ENCODE peak calls at places on chromosomes 6 and 20, in four cellular contexts. R is A549, V is heart left ventricle, U is HCT116. G is an unnamed sample.

GRCh38 chr20:37776049-37776448 is 82.2 kb downstream of the CTNNBL1 start:
- ATAC-seq in V (no peak), U (no peak), R (no peak), G (no peak)

GRCh38 chr6:137775192-137775591 is 91.9 kb upstream of the TNFAIP3 start:
- ATAC-seq in R (no peak), V (no peak), U (no peak), G (no peak)

GRCh38 chr6:3449750-3450305 is 7.0 kb downstream of the SLC22A23 start:
- ATAC-seq in U (no peak), V (no peak), R (no peak), G (no peak)

GRCh38 chr20:50304501-50304856 is 113.8 kb downstream of the CEBPB start:
- ATAC-seq in V (peak), U (no peak), R (no peak), G (peak)

GRCh38 chr6:34537922-34538550 is 18.1 kb downstream of the SPDEF start:
- ATAC-seq in V (no peak), R (no peak), U (no peak), G (no peak)

GRCh38 chr6:53325785-53326184 is 23.0 kb downstream of the ELOVL5 start:
- ATAC-seq in V (peak), R (peak), U (no peak), G (no peak)

GRCh38 chr20:57159193-57159851 is 107.1 kb downstream of the BMP7 start:
- ATAC-seq in V (no peak), U (no peak), R (no peak), G (no peak)

GRCh38 chr6:20028143-20028542 is 184.1 kb downstream of the MBOAT1 start:
- ATAC-seq in V (no peak), R (no peak), U (peak), G (no peak)

GRCh38 chr6:11315743-11316437 is 83.4 kb upstream of the NEDD9 start:
- ATAC-seq in R (peak), U (peak), V (peak), G (peak)

GRCh38 chr20:24653306-24653705 is 183.9 kb downstream of the SYNDIG1 start:
- ATAC-seq in V (no peak), R (peak), U (peak), G (no peak)

GRCh38 chr20:43238833-43239232 is 49.1 kb upstream of the PTPRT start:
- ATAC-seq in V (no peak), R (no peak), U (peak), G (no peak)

GRCh38 chr20:5481872-5482271 is 165.1 kb upstream of the PROKR2 start:
- ATAC-seq in U (no peak), R (no peak), V (no peak), G (no peak)

GRCh38 chr20:10611357-10611756 is 62.4 kb downstream of the JAG1 start:
- ATAC-seq in U (peak), R (peak), V (peak), G (no peak)

GRCh38 chr20:41428285-41428684 is 61.7 kb upstream of the EMILIN3 start:
- ATAC-seq in V (no peak), U (peak), R (peak), G (no peak)

GRCh38 chr6:36600564-36601146 is 6.5 kb downstream of the SRSF3 start:
- ATAC-seq in U (no peak), R (no peak), V (no peak), G (no peak)

GRCh38 chr6:105793132-105793531 is 293.0 kb upstream of the PRDM1 start:
- ATAC-seq in U (peak), R (no peak), V (peak), G (no peak)

GRCh38 chr20:10476319-10476724 is 41.2 kb downstream of the SLX4IP start:
- ATAC-seq in V (peak), U (no peak), R (no peak), G (no peak)

GRCh38 chr20:21099653-21100589 is 6.2 kb downstream of the LINC00237 start:
- ATAC-seq in U (no peak), R (no peak), V (peak), G (no peak)

GRCh38 chr20:53939554-53940355 is 130.6 kb downstream of the BCAS1 start:
- ATAC-seq in V (peak), R (peak), U (peak), G (peak)

GRCh38 chr6:38722727-38723334 is 7.7 kb downstream of the DNAH8 start:
- ATAC-seq in R (no peak), U (no peak), V (no peak), G (no peak)

GRCh38 chr20:21396045-21396893 is 1.1 kb downstream of the NKX2-4 start:
- ATAC-seq in R (no peak), U (no peak), V (no peak), G (no peak)

GRCh38 chr20:32327087-32327681 is 30.9 kb upstream of the ASXL1 start:
- ATAC-seq in V (peak), U (no peak), R (no peak), G (no peak)

GRCh38 chr6:5401845-5402738 is 140.8 kb downstream of the FARS2 start:
- ATAC-seq in U (peak), V (no peak), R (no peak), G (no peak)

GRCh38 chr6:170258395-170258794 is 32.5 kb downstream of the DLL1 start:
- ATAC-seq in V (no peak), U (no peak), R (no peak), G (no peak)

GRCh38 chr20:59723108-59723500 is 118.8 kb downstream of the PHACTR3 start:
- ATAC-seq in R (no peak), V (peak), U (no peak), G (peak)

GRCh38 chr6:121506761-121507754 is 71.6 kb downstream of the GJA1 start:
- ATAC-seq in U (no peak), R (no peak), V (no peak), G (no peak)

GRCh38 chr6:148770408-148771211 is 23.8 kb downstream of the UST start:
- ATAC-seq in V (no peak), U (no peak), R (no peak), G (no peak)

GRCh38 chr6:43951063-43951755 is 176.0 kb downstream of the MRPL14 start:
- ATAC-seq in V (peak), U (peak), R (peak), G (no peak)

GRCh38 chr6:43989556-43990248 is 137.6 kb downstream of the MRPL14 start:
- ATAC-seq in R (no peak), U (no peak), V (peak), G (no peak)

GRCh38 chr20:50373674-50374286 is 136.4 kb upstream of the PTPN1 start:
- ATAC-seq in U (peak), R (peak), V (no peak), G (no peak)

GRCh38 chr6:158536891-158537798 is 22.7 kb upstream of the TMEM181 start:
- ATAC-seq in V (peak), U (peak), R (peak), G (no peak)

GRCh38 chr20:60254901-60255411 is 296.7 kb downstream of the CDH26 start:
- ATAC-seq in U (no peak), V (no peak), R (no peak), G (no peak)

GRCh38 chr6:143759666-143760065 is 81.9 kb downstream of the PHACTR2 start:
- ATAC-seq in R (no peak), V (no peak), U (no peak), G (no peak)

GRCh38 chr6:116229287-116229913 is 24.5 kb downstream of the TSPYL4 start:
- ATAC-seq in R (no peak), U (peak), V (peak), G (peak)

GRCh38 chr6:154298297-154298696 is 58.3 kb downstream of the IPCEF1 start:
- ATAC-seq in V (no peak), R (no peak), U (no peak), G (no peak)

GRCh38 chr6:114404339-114404955 is 61.6 kb upstream of the HS3ST5 start:
- ATAC-seq in R (no peak), U (no peak), V (no peak), G (no peak)

GRCh38 chr20:57410398-57411323 is 19.5 kb downstream of the RBM38 start:
- ATAC-seq in V (no peak), U (no peak), R (no peak), G (no peak)

DNA sequence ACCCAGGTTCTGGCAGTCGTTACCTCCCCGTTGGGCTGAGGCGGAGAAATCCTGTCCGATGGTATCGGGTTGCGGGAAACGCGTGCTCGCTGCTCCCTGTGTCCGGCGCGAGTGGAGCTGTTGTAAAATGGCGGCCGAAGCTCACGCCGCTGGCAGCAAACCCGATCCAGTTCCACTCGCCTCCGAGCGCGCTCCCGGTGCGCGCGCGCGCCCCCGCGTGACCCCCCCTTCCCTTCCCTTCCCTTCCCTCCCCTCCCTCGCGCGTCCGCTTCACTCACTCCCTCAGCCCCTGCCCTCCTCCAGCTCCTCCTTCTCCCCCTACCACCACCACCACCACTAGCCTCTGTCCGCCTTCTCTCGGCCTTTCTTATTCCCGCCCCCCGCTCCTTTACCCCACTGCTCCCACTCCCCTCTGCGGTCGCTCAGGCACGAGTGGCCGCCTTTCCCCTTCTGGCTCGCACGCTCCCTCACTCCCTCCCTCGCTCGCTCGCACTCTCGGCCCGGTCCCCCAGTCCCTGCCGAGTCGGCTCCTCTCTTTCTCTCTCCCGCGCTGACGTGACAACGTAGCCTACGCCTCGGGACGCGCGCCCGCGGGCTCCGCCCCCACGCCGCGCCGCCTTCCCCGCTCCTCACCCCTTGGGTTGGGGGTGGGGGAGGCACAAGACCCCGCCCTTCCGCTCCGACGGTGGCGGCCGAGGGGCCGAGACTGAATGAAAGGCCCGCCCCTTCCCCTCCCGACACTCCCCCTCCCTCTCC is at the start of gene SYNCRIP:
- ATAC-seq in V (peak), U (peak), R (peak), G (peak)
- TF ChIP-seq POLR2A in V (peak), U (peak), R (peak), G (peak)

GRCh38 chr20:16576219-16576618 is 3.0 kb upstream of the KIF16B start:
- ATAC-seq in V (no peak), R (no peak), U (no peak), G (no peak)

GRCh38 chr20:16571333-16571732 is 1.9 kb downstream of the KIF16B start:
- ATAC-seq in R (no peak), U (no peak), V (no peak), G (no peak)

GRCh38 chr20:16575390-16576140 is 2.3 kb upstream of the KIF16B start:
- ATAC-seq in V (no peak), R (no peak), U (no peak), G (no peak)

GRCh38 chr20:16573011-16573965 is at the start of gene KIF16B:
- ATAC-seq in V (peak), R (peak), U (peak), G (peak)

DNA sequence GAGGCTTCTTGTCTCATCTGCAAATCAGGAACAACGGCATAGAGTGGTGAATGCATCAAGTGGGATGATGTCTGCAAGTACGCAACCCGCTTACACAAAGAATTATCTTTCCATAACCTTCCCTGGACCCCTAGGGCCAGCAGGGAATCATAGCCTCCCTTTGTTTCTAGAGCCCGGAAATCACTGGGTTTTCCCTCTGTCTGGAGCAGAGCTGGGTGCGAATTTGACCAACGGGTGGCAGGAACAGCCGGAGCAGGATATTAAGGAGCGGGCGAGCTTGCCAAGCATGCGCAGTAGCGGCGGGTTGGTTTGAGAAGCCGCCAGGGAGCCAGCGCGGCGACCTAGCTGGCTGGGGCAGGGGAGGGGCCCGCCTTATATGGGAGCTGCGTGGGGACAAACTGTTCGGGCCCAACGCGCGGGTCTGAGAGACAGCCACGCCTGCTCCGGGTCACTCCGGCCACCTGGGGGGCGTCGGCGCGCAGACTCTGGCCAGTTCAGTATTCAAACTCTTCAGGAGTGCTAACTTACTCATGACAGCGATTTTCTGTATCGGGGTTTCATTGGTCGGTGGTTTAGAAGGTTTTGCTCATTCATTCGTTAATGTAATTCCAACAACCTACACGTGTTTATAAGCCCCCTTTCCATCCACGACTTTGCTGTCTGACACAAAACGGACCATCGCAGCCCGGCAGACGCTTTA is 1.6 kb upstream of the KIF16B start:
- ATAC-seq in V (peak), U (peak), R (peak), G (peak)
- TF ChIP-seq POLR2A in V (no peak), U (peak), R (peak), G (no peak)

GRCh38 chr6:166262738-166263515 is 45.3 kb downstream of the PRR18 start:
- ATAC-seq in U (no peak), V (no peak), R (no peak), G (no peak)
- TF ChIP-seq POLR2A in U (no peak), V (no peak), R (no peak), G (no peak)

GRCh38 chr6:166591026-166591425 is 4.5 kb upstream of the RAMACL start:
- ATAC-seq in R (no peak), V (no peak), U (no peak), G (no peak)
- TF ChIP-seq POLR2A in R (no peak), V (no peak), U (no peak), G (no peak)

DNA sequence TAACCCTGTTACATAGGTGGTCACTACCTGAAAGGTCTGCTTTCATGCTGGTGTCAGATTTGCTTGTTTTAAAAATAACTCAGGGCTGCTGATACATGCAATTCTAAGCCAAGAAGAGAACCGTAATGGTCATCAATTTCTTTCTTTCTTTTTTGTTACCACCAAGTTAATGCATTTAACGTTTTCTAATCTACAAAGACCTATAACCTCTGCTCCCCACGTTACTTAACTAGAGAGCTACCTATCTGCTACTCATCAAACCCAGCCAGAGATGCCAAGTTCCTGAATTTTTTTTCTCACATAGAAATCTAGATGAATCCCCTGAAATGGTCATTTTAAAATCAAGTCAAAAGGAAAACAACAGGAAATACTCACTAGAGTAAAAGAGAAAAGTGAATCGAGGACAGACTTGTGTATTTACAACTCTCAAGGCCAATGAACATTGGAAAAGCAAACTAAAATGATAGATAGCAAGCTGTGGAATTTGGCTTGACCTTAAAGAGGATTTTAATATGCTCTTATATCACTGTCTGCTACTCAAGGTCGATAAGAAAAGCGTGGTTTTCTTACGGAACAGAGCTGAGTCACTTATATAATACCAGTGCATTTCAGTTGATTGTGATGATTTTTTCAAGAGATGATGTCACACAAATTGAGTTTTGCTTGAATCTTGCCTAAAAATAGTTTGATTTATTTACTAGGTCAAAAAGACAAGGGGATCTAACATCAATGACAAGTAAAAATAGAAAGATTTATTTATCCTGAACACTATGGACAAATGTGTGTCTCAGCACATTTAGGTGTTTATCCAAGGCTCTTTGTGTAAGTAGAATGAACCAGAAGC is 67.9 kb downstream of the SGK1 start:
- ATAC-seq in U (no peak), R (no peak), V (peak), G (no peak)
- TF ChIP-seq POLR2A in U (no peak), R (no peak), V (no peak), G (no peak)

GRCh38 chr6:30206152-30206551 is 7.1 kb downstream of the TRIM26 start:
- ATAC-seq in R (no peak), U (no peak), V (no peak), G (no peak)

GRCh38 chr6:30211306-30211705 is 1.9 kb downstream of the TRIM26 start:
- ATAC-seq in U (no peak), R (no peak), V (no peak), G (no peak)

GRCh38 chr6:30202366-30202765 is 10.8 kb downstream of the TRIM26 start:
- ATAC-seq in V (no peak), R (no peak), U (no peak), G (no peak)

GRCh38 chr6:30207619-30208295 is 5.4 kb downstream of the TRIM26 start:
- ATAC-seq in U (no peak), R (no peak), V (peak), G (peak)

DNA sequence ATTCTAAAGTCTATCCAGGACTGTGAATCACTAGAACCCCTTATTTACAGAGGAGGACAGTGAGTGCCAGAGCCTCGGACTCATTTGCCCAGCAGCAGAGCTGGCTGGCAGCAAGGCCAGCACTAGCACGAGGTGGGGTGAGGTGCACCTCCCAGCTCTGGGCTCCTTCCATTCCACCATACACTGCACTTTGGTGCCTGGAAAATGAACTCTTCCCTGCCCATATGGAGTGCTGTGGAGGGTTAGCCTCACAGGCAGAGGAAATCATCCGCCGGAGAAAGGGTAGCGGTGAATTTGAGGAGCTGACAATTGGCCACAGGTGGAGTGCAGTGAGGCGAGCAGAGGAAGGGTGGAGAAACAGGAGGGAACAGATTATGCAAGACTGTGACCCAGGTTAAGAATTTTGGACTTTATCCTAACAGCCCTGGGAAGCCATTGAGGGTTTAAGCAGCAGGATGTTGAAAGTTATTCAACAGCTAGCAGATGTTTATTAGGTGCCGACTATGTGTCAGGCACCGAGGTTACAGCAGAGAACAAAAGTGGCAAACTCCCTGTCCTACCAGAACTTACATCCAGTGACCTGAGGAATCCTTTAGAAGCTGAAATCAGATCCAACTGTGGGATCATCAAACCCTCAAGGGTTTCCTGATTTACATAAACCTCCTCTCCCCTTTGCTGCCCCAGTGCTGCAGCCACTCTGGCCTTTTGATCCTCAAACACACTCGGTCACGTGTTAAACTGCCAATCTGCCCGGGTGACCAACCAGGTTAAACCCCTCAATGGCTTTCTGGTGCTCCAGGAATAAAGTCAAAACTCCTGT is 6.2 kb downstream of the TRIM26 start:
- ATAC-seq in V (peak), R (peak), U (no peak), G (peak)
- TF ChIP-seq POLR2A in V (no peak), R (no peak), U (no peak), G (no peak)

GRCh38 chr6:136591617-136592016 is 41.4 kb upstream of the MAP7 start:
- ATAC-seq in V (no peak), U (no peak), R (no peak), G (no peak)

GRCh38 chr6:136587527-136587926 is 37.3 kb upstream of the MAP7 start:
- ATAC-seq in U (no peak), R (no peak), V (no peak), G (no peak)

GRCh38 chr6:136582702-136583471 is 32.7 kb upstream of the MAP7 start:
- ATAC-seq in R (peak), V (peak), U (peak), G (peak)

DNA sequence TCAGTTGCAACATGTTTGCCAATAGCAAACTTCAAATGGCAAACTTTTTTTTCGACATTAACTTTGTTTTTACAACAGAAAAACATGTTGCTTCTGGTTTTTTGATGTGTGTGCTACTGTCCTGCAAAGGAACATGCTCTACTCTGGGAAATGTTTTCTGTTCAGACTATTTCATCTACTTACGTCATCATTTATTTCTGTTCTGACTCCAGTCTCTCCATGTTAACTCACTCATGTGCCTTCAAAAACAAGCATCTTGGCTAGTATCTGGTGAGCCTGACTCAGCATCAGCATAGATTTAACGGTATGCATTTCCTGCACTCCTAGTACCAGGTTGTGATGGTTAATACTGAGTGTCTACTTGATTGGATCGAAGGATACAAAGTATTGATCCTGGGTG is 36.1 kb upstream of the MAP7 start:
- ATAC-seq in R (peak), V (peak), U (no peak), G (peak)
- TF ChIP-seq POLR2A in R (no peak), V (no peak), U (no peak), G (no peak)

G was measured in gastroesophageal sphincter.